ENCODE peak calls at places on chromosomes 12 and 14, in five cellular contexts. K, A, J, D and H are unnamed samples.

GRCh38 chr14:34120185-34120977 is 169.5 kb upstream of the EGLN3 start:
- DNase-seq in K (no peak), A (no peak), J (no peak), D (no peak), H (no peak)

GRCh38 chr12:18340186-18340585 is 78.9 kb downstream of the PIK3C2G start:
- DNase-seq in K (no peak), A (no peak), J (no peak), D (no peak), H (no peak)

GRCh38 chr12:98754095-98754494 is 109.0 kb downstream of the APAF1 start:
- DNase-seq in K (no peak), A (peak), J (peak), D (no peak), H (no peak)

GRCh38 chr14:78356406-78356805 is 186.2 kb downstream of the NRXN3 start:
- DNase-seq in K (no peak), A (no peak), J (no peak), D (no peak), H (no peak)

GRCh38 chr12:5038781-5039311 is 4.8 kb upstream of the KCNA5 start:
- DNase-seq in K (no peak), A (no peak), J (no peak), D (no peak), H (no peak)

GRCh38 chr14:94423465-94424056 is 29.0 kb downstream of the SERPINA11 start:
- DNase-seq in K (peak), A (peak), J (peak), D (peak), H (peak)

GRCh38 chr14:39107624-39108023 is 4.6 kb upstream of the SEC23A start:
- DNase-seq in K (no peak), A (peak), J (peak), D (no peak), H (peak)

GRCh38 chr14:100132161-100132902 is 27.1 kb downstream of the DEGS2 start:
- DNase-seq in K (no peak), A (peak), J (no peak), D (no peak), H (no peak)

GRCh38 chr12:19869413-19869812 is 430.1 kb downstream of the AEBP2 start:
- DNase-seq in K (no peak), A (no peak), J (no peak), D (no peak), H (no peak)

GRCh38 chr12:122080149-122081107 is 1.9 kb downstream of the MLXIP start:
- DNase-seq in K (no peak), A (peak), J (no peak), D (no peak), H (peak)

GRCh38 chr12:90621927-90622326 is 333.0 kb downstream of the CCER1 start:
- DNase-seq in K (no peak), A (no peak), J (no peak), D (no peak), H (no peak)

GRCh38 chr12:15863258-15863835 is 18.8 kb upstream of the STRAP start:
- DNase-seq in K (no peak), A (no peak), J (peak), D (no peak), H (no peak)

GRCh38 chr12:119412811-119413794 is 78.6 kb downstream of the CCDC60 start:
- DNase-seq in K (peak), A (peak), J (peak), D (peak), H (peak)

DNA sequence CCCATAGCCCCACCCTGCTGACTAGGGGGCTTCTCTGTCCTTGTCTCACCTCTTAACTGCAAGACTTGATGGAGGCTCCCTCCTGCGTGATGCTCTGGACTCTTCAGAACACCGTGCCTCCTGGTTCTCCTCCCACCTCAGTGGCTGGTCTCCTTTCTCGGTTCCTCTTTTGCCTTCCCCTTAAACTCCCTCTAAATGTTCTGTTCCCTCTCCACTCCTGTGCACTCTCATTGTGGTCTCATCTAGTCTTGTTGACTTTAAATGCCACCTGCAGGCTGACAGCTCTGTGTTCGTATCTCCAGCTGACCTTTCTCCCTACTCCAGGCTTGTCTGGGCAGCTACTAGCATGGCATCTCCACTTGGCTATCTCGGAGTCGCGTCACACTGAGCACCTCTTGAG is 28.3 kb downstream of the DYNC1H1 start:
- DNase-seq in K (no peak), A (no peak), J (no peak), D (no peak), H (no peak)
- TF ChIP-seq JUND in K (no peak), A (no peak), J (no peak), D (no peak), H (no peak)

GRCh38 chr12:3140284-3140683 is 63.1 kb downstream of the TSPAN9 start:
- DNase-seq in K (no peak), A (no peak), J (no peak), D (peak), H (no peak)

GRCh38 chr12:3137814-3138445 is 60.8 kb downstream of the TSPAN9 start:
- DNase-seq in K (no peak), A (no peak), J (no peak), D (peak), H (no peak)

GRCh38 chr12:3139760-3140159 is 62.6 kb downstream of the TSPAN9 start:
- DNase-seq in K (no peak), A (no peak), J (no peak), D (peak), H (no peak)

GRCh38 chr12:3137268-3137761 is 60.1 kb downstream of the TSPAN9 start:
- DNase-seq in K (no peak), A (no peak), J (no peak), D (peak), H (no peak)

DNA sequence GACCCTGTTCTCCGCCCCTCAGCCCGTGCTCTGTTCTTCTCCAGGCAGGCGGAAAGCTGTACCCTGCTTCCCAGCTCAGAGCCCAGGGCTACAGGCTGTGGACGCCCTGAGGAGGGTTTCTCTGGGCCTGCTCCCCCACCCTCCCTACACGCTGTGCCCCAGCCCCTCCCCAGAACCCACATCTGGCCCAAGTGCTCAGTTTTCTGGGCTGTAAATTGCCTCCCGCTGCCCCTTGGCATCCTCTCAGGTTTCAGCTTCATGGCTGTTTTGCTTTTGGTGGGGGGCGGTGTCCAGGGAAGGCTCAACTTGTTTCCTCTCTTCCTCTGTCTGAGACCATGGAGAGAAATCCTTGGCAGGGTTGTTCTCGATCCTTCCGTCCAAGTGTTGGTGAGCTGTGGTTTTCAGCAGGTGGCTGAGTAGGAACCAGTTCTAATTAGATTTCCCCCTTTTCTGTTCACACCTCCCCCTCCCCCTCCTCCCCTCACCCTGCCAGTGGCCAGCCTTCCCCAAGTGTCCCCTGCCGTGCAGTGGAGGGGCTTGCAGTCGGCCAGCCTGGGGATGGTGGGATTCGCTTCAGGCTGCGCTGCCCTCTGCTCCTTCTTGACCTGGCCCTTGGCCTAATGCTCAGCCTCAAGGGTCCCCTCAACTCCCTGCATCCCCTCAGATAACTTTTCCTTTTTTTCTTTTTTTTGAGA is 61.9 kb downstream of the TSPAN9 start:
- DNase-seq in K (no peak), A (no peak), J (no peak), D (peak), H (no peak)
- TF ChIP-seq JUND in K (no peak), A (no peak), J (no peak), D (no peak), H (no peak)

GRCh38 chr14:43789458-43789857 is 717.6 kb downstream of the FSCB start:
- DNase-seq in K (no peak), A (no peak), J (no peak), D (no peak), H (peak)

GRCh38 chr14:43790681-43791080 is 716.4 kb downstream of the FSCB start:
- DNase-seq in K (no peak), A (no peak), J (no peak), D (no peak), H (peak)

GRCh38 chr14:43786066-43786762 is 720.9 kb downstream of the FSCB start:
- DNase-seq in K (no peak), A (no peak), J (no peak), D (no peak), H (no peak)
- TF ChIP-seq JUND in K (no peak), A (no peak), J (no peak), D (no peak), H (no peak)

GRCh38 chr12:91654087-91654486 is 471.5 kb upstream of the DCN start:
- DNase-seq in K (no peak), A (no peak), J (no peak), D (no peak), H (no peak)
- TF ChIP-seq JUND in K (no peak), A (no peak), J (no peak), D (no peak), H (no peak)

GRCh38 chr14:42149609-42150261 is 543.1 kb downstream of the LRFN5 start:
- DNase-seq in K (no peak), A (no peak), J (no peak), D (no peak), H (no peak)
- TF ChIP-seq JUND in K (no peak), A (no peak), J (no peak), D (no peak), H (no peak)

GRCh38 chr12:57214398-57214781 is 2.2 kb upstream of the NXPH4 start:
- DNase-seq in K (no peak), A (peak), J (peak), D (peak), H (peak)

GRCh38 chr12:57213763-57214397 is 2.7 kb upstream of the NXPH4 start:
- DNase-seq in K (no peak), A (no peak), J (no peak), D (no peak), H (peak)

GRCh38 chr12:57212701-57213067 is 3.9 kb upstream of the NXPH4 start:
- DNase-seq in K (no peak), A (no peak), J (no peak), D (no peak), H (no peak)

GRCh38 chr12:57211791-57212700 is 4.5 kb upstream of the NXPH4 start:
- DNase-seq in K (no peak), A (no peak), J (no peak), D (no peak), H (no peak)

GRCh38 chr12:57213068-57213715 is 3.4 kb upstream of the NXPH4 start:
- DNase-seq in K (peak), A (peak), J (peak), D (peak), H (peak)
- TF ChIP-seq JUND in K (no peak), A (no peak), J (no peak), D (peak), H (no peak)

GRCh38 chr14:25049559-25050493 is at the start of gene STXBP6:
- DNase-seq in K (no peak), A (peak), J (peak), D (peak), H (peak)
- TF ChIP-seq JUND in K (no peak), A (no peak), J (peak), D (no peak), H (no peak)

DNA sequence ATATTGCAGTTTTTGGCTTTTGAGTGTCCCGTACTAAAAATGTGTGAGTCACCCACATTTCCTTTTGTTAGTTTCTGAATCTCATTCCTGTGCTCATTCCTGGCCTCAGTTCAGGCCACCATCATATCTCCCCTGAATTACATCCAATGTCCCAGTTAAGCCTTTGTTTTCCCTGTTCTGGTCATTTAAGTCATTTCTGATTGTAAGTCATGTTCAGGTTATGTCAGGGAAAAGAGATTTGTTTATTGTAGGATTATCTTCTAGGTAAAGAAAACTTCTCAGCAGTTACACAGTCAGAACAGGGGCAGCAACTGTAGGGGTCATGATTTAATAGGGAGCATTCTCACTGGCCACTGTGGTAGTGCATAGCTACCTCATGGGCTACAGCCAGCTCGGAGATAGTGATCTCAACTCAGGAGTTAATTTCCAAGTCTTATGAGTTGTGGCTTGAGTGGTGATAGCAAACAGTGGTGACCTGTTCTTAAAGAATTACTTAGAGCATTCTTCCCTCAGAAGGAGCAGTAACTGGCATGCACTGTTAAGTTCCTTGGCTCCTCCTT is 6.7 kb downstream of the DDX47 start:
- DNase-seq in K (no peak), A (no peak), J (no peak), D (no peak), H (peak)
- TF ChIP-seq JUND in K (no peak), A (no peak), J (no peak), D (no peak), H (no peak)